ENCODE peak calls at places on chromosomes 1 and 21, in six cellular contexts. A is H4; X is Caco-2; R is stimulated activated CD8-positive, alpha-beta memory T cell treated with anti-CD3 and anti-CD28 coated beads, Interleukin-4, amount 100 ng/mL, for 48 hours; Z is T-cell; V is Calu3. B is an unnamed sample.

GRCh38 chr1:228207851-228208821 is at the start of gene OBSCN:
- DNase-seq in A (no peak), X (no peak), R (no peak), Z (no peak), V (no peak), B (no peak)

GRCh38 chr21:32096411-32096810 is 182.4 kb downstream of the MIS18A start:
- DNase-seq in A (no peak), X (no peak), R (peak; percentile 32), Z (no peak), V (peak; percentile 30), B (no peak)

GRCh38 chr21:34345091-34345871 is 18.5 kb upstream of the KCNE2 start:
- DNase-seq in A (no peak), X (no peak), R (no peak), Z (no peak), V (no peak), B (no peak)

GRCh38 chr1:80375662-80376061 is 1369.1 kb upstream of the ADGRL4 start:
- DNase-seq in A (peak; percentile 52), X (no peak), R (no peak), Z (no peak), V (no peak), B (no peak)

GRCh38 chr1:91217911-91218310 is 186.7 kb downstream of the HFM1 start:
- DNase-seq in A (no peak), X (no peak), R (no peak), Z (no peak), V (no peak), B (no peak)

GRCh38 chr1:19203440-19203839 is 6.6 kb downstream of the UBR4 start:
- DNase-seq in A (peak; percentile 14), X (no peak), R (no peak), Z (no peak), V (no peak), B (no peak)

GRCh38 chr1:175388286-175388685 is 195.7 kb upstream of the KIAA0040 start:
- DNase-seq in A (no peak), X (no peak), R (no peak), Z (no peak), V (no peak), B (no peak)

GRCh38 chr1:159854101-159854692 is 8.3 kb downstream of the VSIG8 start:
- DNase-seq in A (no peak), X (no peak), R (peak; percentile 57), Z (peak; percentile 15), V (peak; percentile 73), B (peak; percentile 34)

GRCh38 chr1:213539464-213539863 is 448.3 kb upstream of the PROX1 start:
- DNase-seq in A (no peak), X (no peak), R (no peak), Z (no peak), V (no peak), B (no peak)